ENCODE peak calls at places on chromosomes 2 and 18, in six cellular contexts. A, K, Y, P, C and U are unnamed samples.

GRCh38 chr2:219126555-219126954 is 34.1 kb downstream of the NHEJ1 start:
- DNase-seq in K (no peak), P (no peak), C (no peak), A (no peak), Y (no peak), U (no peak)

GRCh38 chr2:178108176-178108575 is 4.1 kb upstream of the RBM45 start:
- DNase-seq in C (no peak), Y (no peak), K (no peak), P (no peak), A (no peak), U (no peak)

GRCh38 chr2:42859801-42860200 is 67.4 kb upstream of the HAAO start:
- DNase-seq in K (no peak), P (no peak), A (no peak), C (no peak), Y (no peak), U (no peak)

GRCh38 chr18:48550101-48550729 is 11.4 kb downstream of the CTIF start:
- DNase-seq in A (no peak), C (no peak), K (no peak), P (no peak), Y (no peak), U (no peak)

GRCh38 chr2:557635-558301 is 119.4 kb downstream of the TMEM18 start:
- DNase-seq in Y (no peak), C (no peak), P (no peak), K (no peak), A (no peak), U (no peak)

GRCh38 chr2:217753460-217754200 is 249.2 kb downstream of the TNS1 start:
- DNase-seq in Y (no peak), C (no peak), A (no peak), P (no peak), K (no peak), U (no peak)

GRCh38 chr2:39947294-39948015 is 168.4 kb upstream of the THUMPD2 start:
- DNase-seq in A (no peak), P (no peak), C (no peak), K (peak; percentile 44), Y (no peak), U (no peak)

GRCh38 chr2:164667566-164667965 is 46.3 kb upstream of the GRB14 start:
- DNase-seq in K (no peak), Y (no peak), A (no peak), P (no peak), C (no peak), U (no peak)

GRCh38 chr2:24538720-24539119 is 47.7 kb downstream of the NCOA1 start:
- DNase-seq in C (no peak), K (no peak), P (no peak), Y (no peak), A (no peak), U (no peak)

GRCh38 chr2:112433932-112434730 is 686 bp upstream of the RGPD8 start:
- DNase-seq in Y (no peak), P (no peak), A (no peak), K (no peak), C (no peak), U (peak; percentile 1)